ENCODE peak calls at places on chromosomes 7 and 10, in nine cellular contexts. One of them, this sample, is unnamed.

GRCh38 chr10:127207081-127207480 is 10.7 kb upstream of the INSYN2A start:
- DNase-seq in HT-29: no peak
- DNase-seq in activated T-cell treated with anti-CD3 and anti-CD28 coated beads for 1 hour: no peak
- DNase-seq in stimulated activated CD4-positive, alpha-beta T cell treated with anti-CD3 and anti-CD28 coated beads, Interleukin-1b, Interleukin-23, amount 100 ng/mL, for 48 hours: no peak
- DNase-seq in skeletal muscle cell: no peak
- DNase-seq in MV-4-11: no peak
- DNase-seq in astrocyte of the spinal cord: no peak
- DNase-seq in WTC11: no peak
- DNase-seq in G401: no peak
- DNase-seq in this sample: no peak

GRCh38 chr7:158955146-158955870 is 99.0 kb downstream of the DYNC2I1 start:
- DNase-seq in activated T-cell treated with anti-CD3 and anti-CD28 coated beads for 1 hour: no peak
- DNase-seq in stimulated activated CD4-positive, alpha-beta T cell treated with anti-CD3 and anti-CD28 coated beads, Interleukin-1b, Interleukin-23, amount 100 ng/mL, for 48 hours: no peak
- DNase-seq in astrocyte of the spinal cord: peak; percentile 13
- DNase-seq in skeletal muscle cell: no peak
- DNase-seq in G401: no peak
- DNase-seq in WTC11: no peak
- DNase-seq in MV-4-11: no peak
- DNase-seq in HT-29: no peak
- DNase-seq in this sample: no peak

GRCh38 chr7:2824026-2824677 is 20.0 kb downstream of the GNA12 start:
- DNase-seq in WTC11: no peak
- DNase-seq in MV-4-11: no peak
- DNase-seq in stimulated activated CD4-positive, alpha-beta T cell treated with anti-CD3 and anti-CD28 coated beads, Interleukin-1b, Interleukin-23, amount 100 ng/mL, for 48 hours: no peak
- DNase-seq in activated T-cell treated with anti-CD3 and anti-CD28 coated beads for 1 hour: no peak
- DNase-seq in astrocyte of the spinal cord: no peak
- DNase-seq in skeletal muscle cell: no peak
- DNase-seq in G401: no peak
- DNase-seq in HT-29: no peak
- DNase-seq in this sample: no peak

GRCh38 chr7:112484671-112485097 is 3.9 kb downstream of the LSMEM1 start:
- DNase-seq in stimulated activated CD4-positive, alpha-beta T cell treated with anti-CD3 and anti-CD28 coated beads, Interleukin-1b, Interleukin-23, amount 100 ng/mL, for 48 hours: no peak
- DNase-seq in MV-4-11: no peak
- DNase-seq in activated T-cell treated with anti-CD3 and anti-CD28 coated beads for 1 hour: no peak
- DNase-seq in G401: no peak
- DNase-seq in HT-29: peak; percentile 94
- DNase-seq in astrocyte of the spinal cord: peak; percentile 97
- DNase-seq in skeletal muscle cell: peak; percentile 85
- DNase-seq in WTC11: no peak
- DNase-seq in this sample: no peak

GRCh38 chr10:90430186-90430585 is 427.7 kb downstream of the HTR7 start:
- DNase-seq in HT-29: no peak
- DNase-seq in G401: no peak
- DNase-seq in WTC11: no peak
- DNase-seq in activated T-cell treated with anti-CD3 and anti-CD28 coated beads for 1 hour: no peak
- DNase-seq in MV-4-11: peak; percentile 5
- DNase-seq in skeletal muscle cell: no peak
- DNase-seq in astrocyte of the spinal cord: no peak
- DNase-seq in stimulated activated CD4-positive, alpha-beta T cell treated with anti-CD3 and anti-CD28 coated beads, Interleukin-1b, Interleukin-23, amount 100 ng/mL, for 48 hours: no peak
- DNase-seq in this sample: no peak

GRCh38 chr10:1611936-1612550 is 125.3 kb downstream of the ADARB2 start:
- DNase-seq in WTC11: peak; percentile 48
- DNase-seq in astrocyte of the spinal cord: no peak
- DNase-seq in G401: no peak
- DNase-seq in skeletal muscle cell: no peak
- DNase-seq in MV-4-11: no peak
- DNase-seq in stimulated activated CD4-positive, alpha-beta T cell treated with anti-CD3 and anti-CD28 coated beads, Interleukin-1b, Interleukin-23, amount 100 ng/mL, for 48 hours: no peak
- DNase-seq in activated T-cell treated with anti-CD3 and anti-CD28 coated beads for 1 hour: no peak
- DNase-seq in HT-29: no peak
- DNase-seq in this sample: no peak

GRCh38 chr10:103197177-103197576 is 4.1 kb upstream of the NT5C2 start:
- DNase-seq in astrocyte of the spinal cord: peak; percentile 73
- DNase-seq in skeletal muscle cell: no peak
- DNase-seq in HT-29: peak; percentile 39
- DNase-seq in WTC11: no peak
- DNase-seq in activated T-cell treated with anti-CD3 and anti-CD28 coated beads for 1 hour: no peak
- DNase-seq in stimulated activated CD4-positive, alpha-beta T cell treated with anti-CD3 and anti-CD28 coated beads, Interleukin-1b, Interleukin-23, amount 100 ng/mL, for 48 hours: peak; percentile 16
- DNase-seq in G401: peak; percentile 68
- DNase-seq in MV-4-11: peak; percentile 88
- DNase-seq in this sample: peak; percentile 22

GRCh38 chr7:24756545-24756988 is 697 bp downstream of the GSDME start:
- DNase-seq in MV-4-11: no peak
- DNase-seq in stimulated activated CD4-positive, alpha-beta T cell treated with anti-CD3 and anti-CD28 coated beads, Interleukin-1b, Interleukin-23, amount 100 ng/mL, for 48 hours: no peak
- DNase-seq in WTC11: no peak
- DNase-seq in skeletal muscle cell: no peak
- DNase-seq in activated T-cell treated with anti-CD3 and anti-CD28 coated beads for 1 hour: peak; percentile 2
- DNase-seq in G401: no peak
- DNase-seq in HT-29: no peak
- DNase-seq in astrocyte of the spinal cord: no peak
- DNase-seq in this sample: peak; percentile 29

GRCh38 chr7:34311591-34311990 is 346.4 kb upstream of the NPSR1 start:
- DNase-seq in WTC11: no peak
- DNase-seq in MV-4-11: no peak
- DNase-seq in stimulated activated CD4-positive, alpha-beta T cell treated with anti-CD3 and anti-CD28 coated beads, Interleukin-1b, Interleukin-23, amount 100 ng/mL, for 48 hours: no peak
- DNase-seq in activated T-cell treated with anti-CD3 and anti-CD28 coated beads for 1 hour: no peak
- DNase-seq in G401: no peak
- DNase-seq in HT-29: no peak
- DNase-seq in skeletal muscle cell: no peak
- DNase-seq in astrocyte of the spinal cord: peak; percentile 19
- DNase-seq in this sample: no peak

GRCh38 chr7:22173884-22174573 is 182.9 kb downstream of the RAPGEF5 start:
- DNase-seq in MV-4-11: peak; percentile 41
- DNase-seq in HT-29: peak; percentile 63
- DNase-seq in stimulated activated CD4-positive, alpha-beta T cell treated with anti-CD3 and anti-CD28 coated beads, Interleukin-1b, Interleukin-23, amount 100 ng/mL, for 48 hours: peak; percentile 10
- DNase-seq in skeletal muscle cell: no peak
- DNase-seq in G401: no peak
- DNase-seq in WTC11: no peak
- DNase-seq in astrocyte of the spinal cord: no peak
- DNase-seq in activated T-cell treated with anti-CD3 and anti-CD28 coated beads for 1 hour: no peak
- DNase-seq in this sample: peak; percentile 16

GRCh38 chr10:44723654-44724053 is 187.5 kb upstream of the TMEM72 start:
- DNase-seq in stimulated activated CD4-positive, alpha-beta T cell treated with anti-CD3 and anti-CD28 coated beads, Interleukin-1b, Interleukin-23, amount 100 ng/mL, for 48 hours: no peak
- DNase-seq in skeletal muscle cell: peak; percentile 71
- DNase-seq in activated T-cell treated with anti-CD3 and anti-CD28 coated beads for 1 hour: no peak
- DNase-seq in astrocyte of the spinal cord: peak; percentile 66
- DNase-seq in WTC11: no peak
- DNase-seq in HT-29: no peak
- DNase-seq in MV-4-11: no peak
- DNase-seq in G401: no peak
- DNase-seq in this sample: no peak

GRCh38 chr10:90800232-90800796 is 57.5 kb downstream of the HTR7 start:
- DNase-seq in G401: no peak
- DNase-seq in stimulated activated CD4-positive, alpha-beta T cell treated with anti-CD3 and anti-CD28 coated beads, Interleukin-1b, Interleukin-23, amount 100 ng/mL, for 48 hours: no peak
- DNase-seq in astrocyte of the spinal cord: no peak
- DNase-seq in MV-4-11: no peak
- DNase-seq in activated T-cell treated with anti-CD3 and anti-CD28 coated beads for 1 hour: no peak
- DNase-seq in WTC11: no peak
- DNase-seq in skeletal muscle cell: no peak
- DNase-seq in HT-29: no peak
- DNase-seq in this sample: no peak

GRCh38 chr10:69645751-69646687 is 16.0 kb downstream of the FAM241B start:
- DNase-seq in skeletal muscle cell: no peak
- DNase-seq in G401: no peak
- DNase-seq in astrocyte of the spinal cord: no peak
- DNase-seq in HT-29: no peak
- DNase-seq in stimulated activated CD4-positive, alpha-beta T cell treated with anti-CD3 and anti-CD28 coated beads, Interleukin-1b, Interleukin-23, amount 100 ng/mL, for 48 hours: no peak
- DNase-seq in activated T-cell treated with anti-CD3 and anti-CD28 coated beads for 1 hour: no peak
- DNase-seq in WTC11: no peak
- DNase-seq in MV-4-11: no peak
- DNase-seq in this sample: no peak

GRCh38 chr10:125037145-125037544 is 95.2 kb downstream of the ZRANB1 start:
- DNase-seq in WTC11: no peak
- DNase-seq in G401: no peak
- DNase-seq in activated T-cell treated with anti-CD3 and anti-CD28 coated beads for 1 hour: no peak
- DNase-seq in stimulated activated CD4-positive, alpha-beta T cell treated with anti-CD3 and anti-CD28 coated beads, Interleukin-1b, Interleukin-23, amount 100 ng/mL, for 48 hours: no peak
- DNase-seq in skeletal muscle cell: no peak
- DNase-seq in MV-4-11: no peak
- DNase-seq in HT-29: peak; percentile 58
- DNase-seq in astrocyte of the spinal cord: peak; percentile 82
- DNase-seq in this sample: no peak

GRCh38 chr7:21066221-21066620 is 279.5 kb upstream of the SP8 start:
- DNase-seq in activated T-cell treated with anti-CD3 and anti-CD28 coated beads for 1 hour: no peak
- DNase-seq in stimulated activated CD4-positive, alpha-beta T cell treated with anti-CD3 and anti-CD28 coated beads, Interleukin-1b, Interleukin-23, amount 100 ng/mL, for 48 hours: no peak
- DNase-seq in WTC11: no peak
- DNase-seq in HT-29: no peak
- DNase-seq in skeletal muscle cell: no peak
- DNase-seq in G401: no peak
- DNase-seq in MV-4-11: no peak
- DNase-seq in astrocyte of the spinal cord: no peak
- DNase-seq in this sample: no peak

GRCh38 chr7:66629222-66629658 is 559 bp downstream of the KCTD7 start:
- DNase-seq in skeletal muscle cell: no peak
- DNase-seq in stimulated activated CD4-positive, alpha-beta T cell treated with anti-CD3 and anti-CD28 coated beads, Interleukin-1b, Interleukin-23, amount 100 ng/mL, for 48 hours: no peak
- DNase-seq in HT-29: no peak
- DNase-seq in astrocyte of the spinal cord: no peak
- DNase-seq in G401: peak; percentile 34
- DNase-seq in WTC11: peak; percentile 24
- DNase-seq in activated T-cell treated with anti-CD3 and anti-CD28 coated beads for 1 hour: no peak
- DNase-seq in MV-4-11: no peak
- DNase-seq in this sample: no peak

GRCh38 chr10:13219685-13220670 is 14.2 kb downstream of the UCMA start:
- DNase-seq in HT-29: peak; percentile 73
- DNase-seq in activated T-cell treated with anti-CD3 and anti-CD28 coated beads for 1 hour: no peak
- DNase-seq in MV-4-11: peak; percentile 59
- DNase-seq in astrocyte of the spinal cord: peak; percentile 14
- DNase-seq in WTC11: peak; percentile 53
- DNase-seq in stimulated activated CD4-positive, alpha-beta T cell treated with anti-CD3 and anti-CD28 coated beads, Interleukin-1b, Interleukin-23, amount 100 ng/mL, for 48 hours: no peak
- DNase-seq in G401: peak; percentile 7
- DNase-seq in skeletal muscle cell: no peak
- DNase-seq in this sample: no peak

GRCh38 chr10:86899670-86900276 is 57.6 kb downstream of the MMRN2 start:
- DNase-seq in skeletal muscle cell: no peak
- DNase-seq in stimulated activated CD4-positive, alpha-beta T cell treated with anti-CD3 and anti-CD28 coated beads, Interleukin-1b, Interleukin-23, amount 100 ng/mL, for 48 hours: peak; percentile 18
- DNase-seq in MV-4-11: peak; percentile 51
- DNase-seq in G401: peak; percentile 83
- DNase-seq in HT-29: peak; percentile 76
- DNase-seq in activated T-cell treated with anti-CD3 and anti-CD28 coated beads for 1 hour: peak; percentile 12
- DNase-seq in WTC11: peak; percentile 56
- DNase-seq in astrocyte of the spinal cord: peak; percentile 77
- DNase-seq in this sample: peak; percentile 16

GRCh38 chr10:78292987-78293865 is 259.6 kb downstream of the RPS24 start:
- DNase-seq in HT-29: no peak
- DNase-seq in WTC11: peak; percentile 39
- DNase-seq in astrocyte of the spinal cord: peak; percentile 14
- DNase-seq in skeletal muscle cell: no peak
- DNase-seq in activated T-cell treated with anti-CD3 and anti-CD28 coated beads for 1 hour: no peak
- DNase-seq in stimulated activated CD4-positive, alpha-beta T cell treated with anti-CD3 and anti-CD28 coated beads, Interleukin-1b, Interleukin-23, amount 100 ng/mL, for 48 hours: no peak
- DNase-seq in MV-4-11: no peak
- DNase-seq in G401: no peak
- DNase-seq in this sample: no peak

GRCh38 chr10:3471927-3472704 is 299.5 kb upstream of the PITRM1 start:
- DNase-seq in stimulated activated CD4-positive, alpha-beta T cell treated with anti-CD3 and anti-CD28 coated beads, Interleukin-1b, Interleukin-23, amount 100 ng/mL, for 48 hours: no peak
- DNase-seq in skeletal muscle cell: no peak
- DNase-seq in MV-4-11: no peak
- DNase-seq in G401: peak; percentile 16
- DNase-seq in astrocyte of the spinal cord: peak; percentile 45
- DNase-seq in WTC11: no peak
- DNase-seq in HT-29: peak; percentile 85
- DNase-seq in activated T-cell treated with anti-CD3 and anti-CD28 coated beads for 1 hour: no peak
- DNase-seq in this sample: no peak

GRCh38 chr7:33536398-33536797 is 368.9 kb upstream of the BMPER start:
- DNase-seq in activated T-cell treated with anti-CD3 and anti-CD28 coated beads for 1 hour: no peak
- DNase-seq in G401: no peak
- DNase-seq in WTC11: no peak
- DNase-seq in skeletal muscle cell: no peak
- DNase-seq in HT-29: no peak
- DNase-seq in astrocyte of the spinal cord: no peak
- DNase-seq in MV-4-11: no peak
- DNase-seq in stimulated activated CD4-positive, alpha-beta T cell treated with anti-CD3 and anti-CD28 coated beads, Interleukin-1b, Interleukin-23, amount 100 ng/mL, for 48 hours: no peak
- DNase-seq in this sample: no peak

GRCh38 chr10:122085423-122085911 is 96.5 kb downstream of the TACC2 start:
- DNase-seq in skeletal muscle cell: no peak
- DNase-seq in stimulated activated CD4-positive, alpha-beta T cell treated with anti-CD3 and anti-CD28 coated beads, Interleukin-1b, Interleukin-23, amount 100 ng/mL, for 48 hours: no peak
- DNase-seq in astrocyte of the spinal cord: no peak
- DNase-seq in WTC11: no peak
- DNase-seq in G401: no peak
- DNase-seq in HT-29: no peak
- DNase-seq in MV-4-11: no peak
- DNase-seq in activated T-cell treated with anti-CD3 and anti-CD28 coated beads for 1 hour: no peak
- DNase-seq in this sample: no peak

GRCh38 chr7:136055266-136055665 is 78.1 kb upstream of the MTPN start:
- DNase-seq in activated T-cell treated with anti-CD3 and anti-CD28 coated beads for 1 hour: no peak
- DNase-seq in stimulated activated CD4-positive, alpha-beta T cell treated with anti-CD3 and anti-CD28 coated beads, Interleukin-1b, Interleukin-23, amount 100 ng/mL, for 48 hours: no peak
- DNase-seq in astrocyte of the spinal cord: no peak
- DNase-seq in G401: no peak
- DNase-seq in MV-4-11: no peak
- DNase-seq in HT-29: no peak
- DNase-seq in WTC11: no peak
- DNase-seq in skeletal muscle cell: no peak
- DNase-seq in this sample: no peak

GRCh38 chr10:131084791-131085585 is 226.5 kb downstream of the TCERG1L start:
- DNase-seq in G401: no peak
- DNase-seq in skeletal muscle cell: no peak
- DNase-seq in activated T-cell treated with anti-CD3 and anti-CD28 coated beads for 1 hour: no peak
- DNase-seq in WTC11: no peak
- DNase-seq in MV-4-11: no peak
- DNase-seq in astrocyte of the spinal cord: no peak
- DNase-seq in HT-29: no peak
- DNase-seq in stimulated activated CD4-positive, alpha-beta T cell treated with anti-CD3 and anti-CD28 coated beads, Interleukin-1b, Interleukin-23, amount 100 ng/mL, for 48 hours: no peak
- DNase-seq in this sample: no peak

GRCh38 chr7:39539816-39540215 is 26.4 kb upstream of the YAE1 start:
- DNase-seq in skeletal muscle cell: no peak
- DNase-seq in stimulated activated CD4-positive, alpha-beta T cell treated with anti-CD3 and anti-CD28 coated beads, Interleukin-1b, Interleukin-23, amount 100 ng/mL, for 48 hours: no peak
- DNase-seq in astrocyte of the spinal cord: no peak
- DNase-seq in activated T-cell treated with anti-CD3 and anti-CD28 coated beads for 1 hour: no peak
- DNase-seq in WTC11: no peak
- DNase-seq in MV-4-11: no peak
- DNase-seq in HT-29: no peak
- DNase-seq in G401: no peak
- DNase-seq in this sample: no peak

GRCh38 chr10:122152544-122152943 is 118.6 kb upstream of the BTBD16 start:
- DNase-seq in WTC11: no peak
- DNase-seq in HT-29: no peak
- DNase-seq in MV-4-11: no peak
- DNase-seq in skeletal muscle cell: peak; percentile 86
- DNase-seq in stimulated activated CD4-positive, alpha-beta T cell treated with anti-CD3 and anti-CD28 coated beads, Interleukin-1b, Interleukin-23, amount 100 ng/mL, for 48 hours: no peak
- DNase-seq in activated T-cell treated with anti-CD3 and anti-CD28 coated beads for 1 hour: no peak
- DNase-seq in G401: peak; percentile 89
- DNase-seq in astrocyte of the spinal cord: peak; percentile 74
- DNase-seq in this sample: no peak

GRCh38 chr7:9189683-9190082 is 756.3 kb downstream of the NXPH1 start:
- DNase-seq in astrocyte of the spinal cord: no peak
- DNase-seq in skeletal muscle cell: no peak
- DNase-seq in WTC11: no peak
- DNase-seq in G401: peak; percentile 19
- DNase-seq in stimulated activated CD4-positive, alpha-beta T cell treated with anti-CD3 and anti-CD28 coated beads, Interleukin-1b, Interleukin-23, amount 100 ng/mL, for 48 hours: no peak
- DNase-seq in HT-29: no peak
- DNase-seq in MV-4-11: no peak
- DNase-seq in activated T-cell treated with anti-CD3 and anti-CD28 coated beads for 1 hour: no peak
- DNase-seq in this sample: no peak

GRCh38 chr7:131436384-131436783 is 108.7 kb downstream of the MKLN1 start:
- DNase-seq in HT-29: no peak
- DNase-seq in astrocyte of the spinal cord: no peak
- DNase-seq in MV-4-11: no peak
- DNase-seq in WTC11: no peak
- DNase-seq in G401: no peak
- DNase-seq in skeletal muscle cell: no peak
- DNase-seq in stimulated activated CD4-positive, alpha-beta T cell treated with anti-CD3 and anti-CD28 coated beads, Interleukin-1b, Interleukin-23, amount 100 ng/mL, for 48 hours: no peak
- DNase-seq in activated T-cell treated with anti-CD3 and anti-CD28 coated beads for 1 hour: no peak
- DNase-seq in this sample: no peak

GRCh38 chr10:52635651-52636050 is 136.9 kb downstream of the MBL2 start:
- DNase-seq in stimulated activated CD4-positive, alpha-beta T cell treated with anti-CD3 and anti-CD28 coated beads, Interleukin-1b, Interleukin-23, amount 100 ng/mL, for 48 hours: no peak
- DNase-seq in astrocyte of the spinal cord: no peak
- DNase-seq in HT-29: no peak
- DNase-seq in activated T-cell treated with anti-CD3 and anti-CD28 coated beads for 1 hour: no peak
- DNase-seq in skeletal muscle cell: no peak
- DNase-seq in MV-4-11: no peak
- DNase-seq in G401: no peak
- DNase-seq in WTC11: no peak
- DNase-seq in this sample: no peak

GRCh38 chr10:131024259-131025131 is 287.0 kb downstream of the TCERG1L start:
- DNase-seq in skeletal muscle cell: no peak
- DNase-seq in astrocyte of the spinal cord: no peak
- DNase-seq in WTC11: no peak
- DNase-seq in G401: no peak
- DNase-seq in HT-29: no peak
- DNase-seq in activated T-cell treated with anti-CD3 and anti-CD28 coated beads for 1 hour: no peak
- DNase-seq in stimulated activated CD4-positive, alpha-beta T cell treated with anti-CD3 and anti-CD28 coated beads, Interleukin-1b, Interleukin-23, amount 100 ng/mL, for 48 hours: no peak
- DNase-seq in MV-4-11: no peak
- DNase-seq in this sample: no peak

GRCh38 chr7:116271980-116272886 is 61.9 kb downstream of the TES start:
- DNase-seq in WTC11: no peak
- DNase-seq in HT-29: peak; percentile 84
- DNase-seq in activated T-cell treated with anti-CD3 and anti-CD28 coated beads for 1 hour: no peak
- DNase-seq in stimulated activated CD4-positive, alpha-beta T cell treated with anti-CD3 and anti-CD28 coated beads, Interleukin-1b, Interleukin-23, amount 100 ng/mL, for 48 hours: no peak
- DNase-seq in astrocyte of the spinal cord: peak; percentile 95
- DNase-seq in MV-4-11: no peak
- DNase-seq in skeletal muscle cell: peak; percentile 93
- DNase-seq in G401: no peak
- DNase-seq in this sample: no peak

This sample was measured in activated naive CD8-positive, alpha-beta T cell treated with anti-CD3 and anti-CD28 coated beads for 36 hours.